ENCODE peak calls at places on chromosomes 6 and 20, in eight cellular contexts. Z is IMR-90; N is foreskin fibroblast; W is WTC11; U is astrocyte of the spinal cord; I is thoracic aorta; M is CD4-positive, alpha-beta T cell; H is heart left ventricle. P is an unnamed sample.

GRCh38 chr20:17856024-17856564 is 112.5 kb downstream of the SNX5 start:
- DNase-seq in Z (peak; percentile 28), N (no peak), W (no peak), U (no peak), I (no peak), M (no peak), H (no peak), P (peak; percentile 34)

GRCh38 chr6:74459260-74459659 is 746.6 kb downstream of the COL12A1 start:
- DNase-seq in Z (peak; percentile 46), N (no peak), W (no peak), U (no peak), I (no peak), M (no peak), H (no peak), P (no peak)

GRCh38 chr6:166156942-166157341 is 10.7 kb downstream of the TBXT start:
- DNase-seq in Z (peak; percentile 9), N (no peak), W (no peak), U (no peak), I (no peak), M (no peak), H (no peak), P (no peak)

GRCh38 chr6:78513856-78514255 is 353.5 kb upstream of the IRAK1BP1 start:
- DNase-seq in Z (no peak), N (no peak), W (no peak), U (no peak), I (no peak), M (no peak), H (no peak), P (no peak)

GRCh38 chr20:13283869-13284268 is 62.8 kb downstream of the ISM1 start:
- DNase-seq in Z (no peak), N (no peak), W (no peak), U (no peak), I (no peak), M (no peak), H (no peak), P (no peak)

GRCh38 chr20:48329676-48330644 is 497.8 kb downstream of the PREX1 start:
- DNase-seq in Z (peak; percentile 51), N (peak; percentile 22), W (peak; percentile 56), U (peak; percentile 61), I (no peak), M (no peak), H (no peak), P (no peak)

GRCh38 chr20:63737690-63737939 is 1.2 kb downstream of the LIME1 start:
- DNase-seq in Z (no peak), N (no peak), W (no peak), U (no peak), I (no peak), M (no peak), H (no peak), P (no peak)

GRCh38 chr20:4546786-4547185 is 174.9 kb upstream of the PRND start:
- DNase-seq in Z (peak; percentile 91), N (peak; percentile 88), W (no peak), U (peak; percentile 79), I (no peak), M (no peak), H (no peak), P (no peak)

GRCh38 chr6:53410508-53411258 is 61.9 kb upstream of the ELOVL5 start:
- DNase-seq in Z (peak; percentile 33), N (peak; percentile 76), W (peak; percentile 25), U (peak; percentile 45), I (no peak), M (peak; percentile 61), H (peak; percentile 39), P (no peak)

GRCh38 chr6:33620584-33621395 is at the start of gene ITPR3:
- DNase-seq in Z (peak; percentile 27), N (peak; percentile 87), W (no peak), U (peak; percentile 46), I (no peak), M (peak; percentile 76), H (peak; percentile 49), P (no peak)

GRCh38 chr6:150652848-150653613 is 53.3 kb downstream of the PLEKHG1 start:
- DNase-seq in Z (no peak), N (peak; percentile 32), W (no peak), U (peak; percentile 29), I (no peak), M (no peak), H (no peak), P (no peak)

GRCh38 chr20:45462711-45463110 is 6.8 kb upstream of the WFDC2 start:
- DNase-seq in Z (no peak), N (no peak), W (no peak), U (no peak), I (no peak), M (no peak), H (no peak), P (no peak)

GRCh38 chr20:45463113-45463512 is 6.4 kb upstream of the WFDC2 start:
- DNase-seq in Z (no peak), N (no peak), W (no peak), U (no peak), I (no peak), M (no peak), H (no peak), P (no peak)

GRCh38 chr20:45461225-45461624 is 8.3 kb upstream of the WFDC2 start:
- DNase-seq in Z (no peak), N (no peak), W (no peak), U (no peak), I (no peak), M (no peak), H (no peak), P (no peak)

GRCh38 chr20:45456632-45457031 is 12.9 kb upstream of the WFDC2 start:
- DNase-seq in Z (no peak), N (peak; percentile 20), W (peak; percentile 61), U (no peak), I (no peak), M (no peak), H (no peak), P (no peak)

GRCh38 chr20:45459606-45460005 is 9.9 kb upstream of the WFDC2 start:
- DNase-seq in Z (peak; percentile 3), N (peak; percentile 34), W (no peak), U (no peak), I (no peak), M (no peak), H (no peak), P (no peak)
- TF ChIP-seq CTCF in Z (no peak), N (peak; percentile 6), W (no peak), U (peak; percentile 18), I (no peak), M (no peak), H (no peak), P (no peak)

DNA sequence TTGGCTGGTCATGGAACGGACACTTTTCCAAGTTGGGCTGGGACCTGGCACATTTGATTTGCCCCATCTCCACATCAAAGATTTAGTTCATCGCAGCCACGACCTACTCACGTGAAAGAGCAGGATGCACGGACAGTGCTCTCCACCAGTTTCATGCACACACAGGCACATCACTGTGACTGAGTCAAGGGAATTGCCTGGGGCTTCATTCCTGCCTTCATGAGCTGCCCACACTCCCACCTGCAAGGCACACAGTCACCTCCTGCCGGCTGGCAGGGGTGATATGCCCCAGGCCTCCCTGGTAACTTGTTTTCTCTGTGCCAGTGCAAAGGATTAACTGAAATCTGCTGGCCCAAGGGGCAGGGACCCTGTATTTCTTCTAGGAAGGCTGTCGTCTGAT is 23.3 kb upstream of the CST1 start:
- DNase-seq in Z (no peak), N (no peak), W (no peak), U (no peak), I (no peak), M (no peak), H (no peak), P (no peak)
- TF ChIP-seq CTCF in Z (no peak), N (no peak), W (no peak), U (no peak), I (no peak), M (no peak), H (no peak), P (no peak)

GRCh38 chr6:24252215-24252614 is 105.6 kb downstream of the DCDC2 start:
- DNase-seq in Z (no peak), N (no peak), W (no peak), U (no peak), I (no peak), M (no peak), H (no peak), P (no peak)

GRCh38 chr6:24251339-24251738 is 106.5 kb downstream of the DCDC2 start:
- DNase-seq in Z (no peak), N (no peak), W (peak; percentile 19), U (no peak), I (no peak), M (no peak), H (no peak), P (no peak)

GRCh38 chr6:24253360-24253759 is 104.5 kb downstream of the DCDC2 start:
- DNase-seq in Z (no peak), N (no peak), W (no peak), U (no peak), I (no peak), M (no peak), H (no peak), P (no peak)

GRCh38 chr6:24255676-24256075 is 102.2 kb downstream of the DCDC2 start:
- DNase-seq in Z (no peak), N (no peak), W (no peak), U (no peak), I (no peak), M (no peak), H (no peak), P (no peak)

DNA sequence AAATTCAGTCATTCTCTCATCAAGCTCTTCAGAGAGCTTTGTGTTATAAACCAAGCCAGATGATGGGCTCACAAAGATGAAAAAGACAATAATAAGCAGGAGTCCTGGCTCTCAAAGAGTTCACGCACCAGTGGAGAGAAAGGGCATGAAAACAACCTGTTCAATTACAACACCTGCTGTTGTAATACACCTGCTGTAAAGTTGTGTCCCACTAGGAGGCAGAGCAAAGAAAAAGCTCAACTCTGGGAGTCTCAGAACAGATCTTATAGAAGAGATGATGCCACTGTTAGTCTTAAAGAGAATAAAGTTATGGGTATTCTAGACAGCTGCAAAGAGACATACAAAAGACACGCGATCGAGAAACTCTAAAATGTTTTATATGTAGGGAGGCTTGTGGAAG is 100.6 kb downstream of the DCDC2 start:
- DNase-seq in Z (no peak), N (no peak), W (no peak), U (no peak), I (no peak), M (no peak), H (no peak), P (no peak)
- TF ChIP-seq CTCF in Z (no peak), N (no peak), W (no peak), U (no peak), I (no peak), M (no peak), H (no peak), P (no peak)

DNA sequence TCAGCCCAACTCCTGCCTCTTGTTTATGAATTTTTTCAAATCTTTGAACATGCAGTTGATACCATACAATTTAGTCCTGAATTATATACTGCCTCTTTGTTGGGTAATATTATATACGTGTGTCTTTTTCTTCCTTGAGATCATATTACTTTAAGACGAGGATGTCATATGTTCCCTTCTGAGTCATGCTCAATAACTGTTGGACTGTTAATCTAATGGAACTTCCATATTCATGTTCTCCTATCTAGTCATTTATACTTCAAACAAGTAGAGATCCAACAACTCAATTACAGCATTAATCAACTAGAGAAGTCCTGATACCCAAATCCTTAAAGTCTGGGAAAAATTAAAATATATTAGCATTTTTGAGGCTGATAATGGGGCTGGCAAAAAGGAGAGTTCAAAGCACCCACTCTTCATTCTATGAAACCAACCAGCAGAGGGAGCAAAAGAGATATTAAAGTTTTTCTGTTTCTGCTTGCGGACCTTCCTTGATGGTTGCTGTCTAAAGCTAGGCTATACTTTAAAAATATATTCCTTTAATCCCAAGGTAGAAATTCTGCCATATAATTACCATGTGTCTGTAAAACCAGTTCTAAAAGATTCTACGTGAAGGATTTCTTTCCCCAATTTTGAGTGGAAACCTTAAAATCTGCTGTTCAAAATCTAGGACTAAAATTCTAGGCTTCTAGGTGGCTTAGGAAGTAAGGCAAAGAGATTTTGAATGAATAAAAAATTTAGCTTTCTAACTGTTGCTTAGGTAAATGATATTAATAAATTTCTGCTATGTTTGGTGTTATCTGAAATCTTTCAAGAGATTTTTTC is 498.9 kb downstream of the BCKDHB start:
- DNase-seq in Z (peak; percentile 68), N (peak; percentile 62), W (no peak), U (peak; percentile 70), I (no peak), M (no peak), H (no peak), P (no peak)
- TF ChIP-seq CTCF in Z (peak; percentile 56), N (peak; percentile 51), W (peak; percentile 42), U (peak; percentile 63), I (peak; percentile 48), M (peak; percentile 26), H (peak; percentile 57), P (peak; percentile 76)